ENCODE peak calls at places on chromosomes 3 and 15, in nine cellular contexts. G, Y, F, T, P, N, O, M and X are unnamed samples.

GRCh38 chr15:29652595-29652994 is 169.7 kb downstream of the TJP1 start:
- DNase-seq in T (no peak), N (no peak), G (no peak), F (no peak), M (no peak), O (no peak), Y (no peak), P (no peak), X (no peak)

GRCh38 chr15:69719527-69719926 is 266.9 kb downstream of the RPLP1 start:
- DNase-seq in O (peak), F (no peak), T (no peak), N (no peak), P (no peak), G (peak), Y (no peak), M (peak), X (no peak)

GRCh38 chr3:41808152-41808551 is 153.8 kb downstream of the ULK4 start:
- DNase-seq in G (peak), Y (peak), T (peak), M (no peak), F (peak), O (no peak), N (peak), P (no peak), X (peak)

GRCh38 chr3:194121881-194122280 is 14.1 kb upstream of the HES1 start:
- DNase-seq in O (no peak), Y (peak), G (peak), F (no peak), M (no peak), T (no peak), N (peak), P (no peak), X (no peak)

GRCh38 chr3:142448424-142448823 is 587 bp upstream of the XRN1 start:
- DNase-seq in N (no peak), M (no peak), T (peak), P (no peak), F (no peak), Y (no peak), G (no peak), O (no peak), X (no peak)

GRCh38 chr3:197718904-197719303 is 17.8 kb downstream of the RUBCN start:
- DNase-seq in G (peak), N (peak), T (peak), O (no peak), M (no peak), F (peak), P (no peak), Y (peak), X (peak)

GRCh38 chr3:64417816-64418215 is 192.6 kb upstream of the PRICKLE2 start:
- DNase-seq in O (no peak), P (no peak), M (no peak), N (peak), F (peak), G (peak), T (no peak), Y (peak), X (no peak)

GRCh38 chr15:57227899-57228298 is 148.4 kb upstream of the CGNL1 start:
- DNase-seq in N (no peak), F (peak), G (no peak), P (no peak), M (no peak), O (no peak), T (no peak), Y (peak), X (peak)

GRCh38 chr3:158313344-158313927 is 203.5 kb downstream of the RSRC1 start:
- DNase-seq in N (peak), T (no peak), G (peak), F (peak), Y (peak), P (peak), O (no peak), M (no peak), X (peak)

GRCh38 chr3:10515396-10515795 is 10.0 kb upstream of the ATP2B2 start:
- DNase-seq in Y (no peak), G (no peak), M (no peak), O (no peak), T (no peak), N (no peak), F (no peak), P (no peak), X (no peak)

GRCh38 chr3:40109641-40110490 is 199.6 kb upstream of the EIF1B start:
- DNase-seq in G (peak), P (no peak), O (no peak), N (no peak), F (no peak), T (no peak), Y (peak), M (no peak), X (no peak)

GRCh38 chr15:89666147-89666857 is 11.0 kb upstream of the KIF7 start:
- DNase-seq in G (no peak), Y (no peak), O (no peak), N (no peak), F (no peak), T (peak), M (no peak), P (no peak), X (no peak)

GRCh38 chr3:11145888-11146287 is 8.4 kb upstream of the HRH1 start:
- DNase-seq in M (no peak), P (no peak), O (no peak), T (peak), G (peak), Y (peak), N (peak), F (peak), X (peak)

GRCh38 chr15:78004919-78005634 is 72.4 kb downstream of the TBC1D2B start:
- DNase-seq in T (peak), N (peak), O (peak), F (peak), P (peak), G (peak), Y (peak), M (no peak), X (peak)

GRCh38 chr3:119292666-119293065 is 1.5 kb upstream of the ARHGAP31 start:
- DNase-seq in N (no peak), T (no peak), G (no peak), P (no peak), Y (no peak), F (no peak), M (no peak), O (no peak), X (no peak)

GRCh38 chr3:40304352-40304751 is 5.2 kb upstream of the EIF1B start:
- DNase-seq in G (no peak), O (no peak), N (no peak), M (no peak), Y (no peak), F (no peak), P (no peak), T (no peak), X (no peak)

GRCh38 chr3:98901465-98902174 is at the start of gene DCBLD2:
- DNase-seq in O (peak), N (peak), G (peak), P (peak), F (peak), Y (peak), M (peak), T (peak), X (peak)